ENCODE peak calls at places on chromosomes 2 and 18, in five cellular contexts. A is fibroblast of lung, H is hepatocyte, L is astrocyte of the spinal cord, S is upper lobe of right lung. M is an unnamed sample.

GRCh38 chr2:169828141-169828811 is 1.0 kb downstream of the UBR3 start:
- DNase-seq in A (peak), H (peak), L (peak), S (no peak), M (peak)

GRCh38 chr2:135667045-135667444 is 74.6 kb upstream of the UBXN4 start:
- DNase-seq in A (peak), H (no peak), L (peak), S (no peak), M (no peak)

GRCh38 chr18:79490593-79491551 is 95.1 kb downstream of the NFATC1 start:
- DNase-seq in A (no peak), H (no peak), L (no peak), S (peak), M (no peak)

GRCh38 chr2:46387886-46388515 is 90.8 kb downstream of the EPAS1 start:
- DNase-seq in A (no peak), H (no peak), L (no peak), S (no peak), M (no peak)

GRCh38 chr2:164984428-164984827 is 29.1 kb upstream of the SLC38A11 start:
- DNase-seq in A (no peak), H (no peak), L (no peak), S (no peak), M (peak)

GRCh38 chr18:64202836-64203235 is 53.9 kb upstream of the LINC00305 start:
- DNase-seq in A (no peak), H (peak), L (no peak), S (no peak), M (no peak)

GRCh38 chr18:34659579-34660517 is 50.2 kb upstream of the DTNA start:
- DNase-seq in A (peak), H (peak), L (peak), S (peak), M (peak)

GRCh38 chr2:234555616-234556249 is 58.9 kb upstream of the ARL4C start:
- DNase-seq in A (peak), H (no peak), L (peak), S (no peak), M (peak)

GRCh38 chr2:68185541-68186164 is 28.0 kb downstream of the PNO1 start:
- DNase-seq in A (peak), H (peak), L (peak), S (peak), M (peak)

GRCh38 chr2:204933735-204934361 is 388.6 kb downstream of the PARD3B start:
- DNase-seq in A (no peak), H (no peak), L (no peak), S (no peak), M (no peak)

GRCh38 chr2:226130192-226130591 is 669.4 kb downstream of the IRS1 start:
- DNase-seq in A (peak), H (peak), L (peak), S (no peak), M (no peak)

GRCh38 chr2:191877875-191878274 is 31.0 kb upstream of the CAVIN2 start:
- DNase-seq in A (no peak), H (no peak), L (no peak), S (no peak), M (no peak)

GRCh38 chr18:10286580-10287150 is 167.8 kb upstream of the APCDD1 start:
- DNase-seq in A (no peak), H (no peak), L (no peak), S (no peak), M (no peak)

GRCh38 chr18:22913861-22914260 is 19.3 kb upstream of the RBBP8 start:
- DNase-seq in A (no peak), H (peak), L (no peak), S (peak), M (no peak)

GRCh38 chr2:64846175-64846574 is 143.0 kb upstream of the SLC1A4 start:
- DNase-seq in A (peak), H (no peak), L (no peak), S (no peak), M (peak)

GRCh38 chr2:211816739-211817138 is 721.9 kb downstream of the ERBB4 start:
- DNase-seq in A (no peak), H (no peak), L (no peak), S (no peak), M (no peak)

GRCh38 chr2:233429175-233429897 is 75.0 kb downstream of the DGKD start:
- DNase-seq in A (no peak), H (no peak), L (no peak), S (peak), M (no peak)

GRCh38 chr2:120132190-120132589 is 91.0 kb downstream of the TMEM185B start:
- DNase-seq in A (peak), H (no peak), L (peak), S (no peak), M (peak)

GRCh38 chr2:232147440-232148077 is 186.0 kb downstream of the DIS3L2 start:
- DNase-seq in A (no peak), H (no peak), L (no peak), S (no peak), M (no peak)

GRCh38 chr2:149645391-149645790 is 57.8 kb upstream of the MMADHC start:
- DNase-seq in A (peak), H (no peak), L (peak), S (no peak), M (peak)

GRCh38 chr2:173962583-173963110 is 2.5 kb downstream of the SP3 start:
- DNase-seq in A (no peak), H (no peak), L (no peak), S (no peak), M (no peak)

GRCh38 chr2:240511351-240512108 is 46.3 kb downstream of the ANKMY1 start:
- DNase-seq in A (no peak), H (no peak), L (no peak), S (no peak), M (no peak)

GRCh38 chr2:149827585-149828156 is 240.1 kb upstream of the MMADHC start:
- DNase-seq in A (peak), H (no peak), L (peak), S (no peak), M (no peak)

GRCh38 chr2:100018794-100019193 is 123.6 kb downstream of the AFF3 start:
- DNase-seq in A (peak), H (peak), L (peak), S (no peak), M (peak)

GRCh38 chr2:46302005-46302696 is 4.9 kb downstream of the EPAS1 start:
- DNase-seq in A (no peak), H (no peak), L (no peak), S (no peak), M (no peak)

GRCh38 chr2:15243762-15244161 is 317.4 kb downstream of the NBAS start:
- DNase-seq in A (peak), H (peak), L (peak), S (no peak), M (peak)

GRCh38 chr18:6132751-6133368 is 237.5 kb upstream of the TMEM200C start:
- DNase-seq in A (no peak), H (no peak), L (no peak), S (no peak), M (no peak)

GRCh38 chr18:48629730-48630324 is 91.0 kb downstream of the CTIF start:
- DNase-seq in A (peak), H (peak), L (peak), S (peak), M (peak)

GRCh38 chr2:216690451-216691209 is 4.7 kb downstream of the IGFBP5 start:
- DNase-seq in A (peak), H (peak), L (no peak), S (no peak), M (peak)

GRCh38 chr2:238005528-238005927 is 38.7 kb downstream of the UBE2F start:
- DNase-seq in A (no peak), H (no peak), L (no peak), S (no peak), M (no peak)

GRCh38 chr2:30683240-30683956 is 123.8 kb downstream of the CAPN13 start:
- DNase-seq in A (no peak), H (no peak), L (no peak), S (no peak), M (no peak)

GRCh38 chr2:185625604-185626003 is 113.0 kb upstream of the FSIP2 start:
- DNase-seq in A (no peak), H (no peak), L (no peak), S (no peak), M (no peak)

GRCh38 chr2:185633621-185634020 is 105.0 kb upstream of the FSIP2 start:
- DNase-seq in A (no peak), H (no peak), L (no peak), S (no peak), M (no peak)

GRCh38 chr2:185628985-185629384 is 109.6 kb upstream of the FSIP2 start:
- DNase-seq in A (no peak), H (no peak), L (no peak), S (no peak), M (peak)
- TF ChIP-seq CTCF in A (no peak), H (peak), L (no peak), S (no peak), M (no peak)

GRCh38 chr18:58865714-58866113 is 1.0 kb downstream of the ZNF532 start:
- DNase-seq in A (peak), H (no peak), L (no peak), S (no peak), M (no peak)
- H3K4me3 ChIP-seq in A (no peak), H (no peak), L (peak), S (no peak), M (no peak)

GRCh38 chr2:3823748-3824147 is 120.4 kb downstream of the DCDC2C start:
- DNase-seq in A (no peak), H (no peak), L (no peak), S (no peak), M (peak)

GRCh38 chr2:3827673-3828575 is 124.5 kb downstream of the DCDC2C start:
- DNase-seq in A (no peak), H (peak), L (peak), S (no peak), M (peak)
- TF ChIP-seq CTCF in A (peak), H (peak), L (peak), S (peak), M (peak)

GRCh38 chr2:16649353-16650286 is 16.0 kb downstream of the CYRIA start:
- DNase-seq in A (no peak), H (no peak), L (no peak), S (no peak), M (no peak)

GRCh38 chr2:16652296-16653082 is 13.1 kb downstream of the CYRIA start:
- DNase-seq in A (peak), H (peak), L (peak), S (no peak), M (peak)

GRCh38 chr2:16653083-16653375 is 12.6 kb downstream of the CYRIA start:
- DNase-seq in A (no peak), H (no peak), L (no peak), S (no peak), M (no peak)

GRCh38 chr2:16647992-16648617 is 17.5 kb downstream of the CYRIA start:
- DNase-seq in A (no peak), H (no peak), L (no peak), S (no peak), M (no peak)

DNA sequence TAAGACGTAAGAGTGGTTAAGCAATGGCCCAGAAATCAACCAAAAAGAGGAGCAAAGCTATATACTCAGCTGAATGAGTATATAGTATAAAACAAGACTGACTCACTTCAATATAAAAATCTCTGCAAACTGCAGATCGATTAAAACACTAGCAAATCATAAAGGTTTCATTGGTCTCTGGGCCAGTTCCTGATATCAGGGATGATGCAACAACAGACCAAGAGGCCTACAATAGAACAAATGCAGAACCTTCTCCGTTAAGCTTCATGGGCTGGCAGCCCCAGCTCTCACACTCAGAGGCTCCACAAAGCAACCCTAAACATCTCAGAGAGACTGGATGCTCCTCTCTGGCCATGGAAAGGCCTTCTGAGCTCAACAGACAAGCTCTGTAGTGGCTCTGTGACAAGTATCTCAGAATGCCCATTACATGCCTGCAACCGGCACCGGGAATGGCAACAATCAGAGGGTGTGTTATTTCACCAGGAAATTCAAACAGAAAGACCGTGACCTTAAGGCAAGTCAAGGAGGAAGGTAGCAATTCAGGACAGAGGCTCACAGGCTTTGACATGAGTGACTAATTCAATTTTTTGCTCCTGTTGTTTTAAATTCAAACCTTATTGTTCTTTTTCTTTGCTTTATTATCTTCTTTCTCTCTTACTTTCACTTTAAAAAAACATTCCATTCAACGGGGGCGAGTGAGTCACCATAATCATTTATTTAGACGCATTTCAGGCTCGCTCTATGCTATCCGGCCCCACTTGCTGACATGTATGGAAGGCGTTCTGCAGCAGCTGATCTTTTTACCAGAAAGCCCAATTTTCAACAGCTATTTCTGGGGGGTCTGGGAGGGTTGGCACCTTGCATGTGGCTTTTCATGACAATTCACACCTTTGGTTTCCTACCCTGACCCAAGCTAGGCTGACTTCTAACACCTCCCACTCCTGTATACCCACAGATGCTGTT is 15.1 kb downstream of the CYRIA start:
- DNase-seq in A (peak), H (no peak), L (peak), S (no peak), M (peak)
- H3K4me3 ChIP-seq in A (peak), H (no peak), L (peak), S (peak), M (peak)

GRCh38 chr2:24179683-24180082 is 4.8 kb downstream of the FAM228A start:
- DNase-seq in A (no peak), H (no peak), L (no peak), S (no peak), M (no peak)
- TF ChIP-seq CTCF in A (no peak), H (no peak), L (no peak), S (no peak), M (no peak)

DNA sequence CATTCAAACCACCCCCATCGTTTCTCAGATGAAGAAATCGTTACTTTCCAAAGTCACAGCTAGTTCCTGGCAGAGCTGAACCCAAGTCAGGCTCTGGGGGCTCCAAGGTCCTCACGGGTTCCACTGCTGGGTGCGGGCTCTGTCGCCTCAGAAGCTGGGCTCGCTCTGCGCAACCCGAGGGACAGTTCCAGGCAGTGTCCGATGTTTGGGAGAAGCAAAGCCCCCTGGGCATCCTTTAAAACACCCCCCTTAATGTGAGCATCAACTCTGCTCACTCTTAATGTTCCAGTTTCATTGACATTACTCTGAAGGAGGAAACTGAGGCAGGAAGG is 796 bp downstream of the AOX1 start:
- DNase-seq in A (no peak), H (no peak), L (no peak), S (no peak), M (no peak)
- H3K4me3 ChIP-seq in A (no peak), H (no peak), L (peak), S (peak), M (peak)

GRCh38 chr2:107285621-107286303 is 399.8 kb upstream of the ST6GAL2 start:
- DNase-seq in A (no peak), H (no peak), L (no peak), S (no peak), M (no peak)

GRCh38 chr2:107278672-107279071 is 392.7 kb upstream of the ST6GAL2 start:
- DNase-seq in A (no peak), H (no peak), L (no peak), S (no peak), M (no peak)

GRCh38 chr2:107276034-107276433 is 390.1 kb upstream of the ST6GAL2 start:
- DNase-seq in A (no peak), H (no peak), L (no peak), S (no peak), M (no peak)

GRCh38 chr2:107282135-107282534 is 396.2 kb upstream of the ST6GAL2 start:
- DNase-seq in A (no peak), H (no peak), L (no peak), S (no peak), M (no peak)

DNA sequence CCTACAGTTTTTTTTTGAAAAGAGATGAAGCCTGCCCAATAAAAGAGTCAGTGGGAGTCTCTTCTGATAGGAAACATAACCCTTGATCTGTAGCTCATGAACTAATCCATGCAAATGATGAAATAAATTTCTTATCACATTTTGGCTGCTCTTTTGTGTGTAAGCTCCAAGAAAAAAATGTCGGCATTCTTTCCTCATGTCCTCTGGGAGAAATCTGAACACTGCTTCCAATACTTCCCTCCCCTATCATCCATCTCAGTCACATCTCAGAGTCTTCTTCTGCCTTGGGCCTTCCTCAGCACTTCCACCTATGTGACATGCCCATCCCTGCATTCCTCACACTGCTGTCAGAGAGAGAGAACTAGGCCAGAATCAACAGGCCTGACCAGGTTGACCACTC is 395.7 kb upstream of the ST6GAL2 start:
- DNase-seq in A (no peak), H (no peak), L (no peak), S (no peak), M (no peak)
- TF ChIP-seq CTCF in A (no peak), H (no peak), L (no peak), S (no peak), M (no peak)

DNA sequence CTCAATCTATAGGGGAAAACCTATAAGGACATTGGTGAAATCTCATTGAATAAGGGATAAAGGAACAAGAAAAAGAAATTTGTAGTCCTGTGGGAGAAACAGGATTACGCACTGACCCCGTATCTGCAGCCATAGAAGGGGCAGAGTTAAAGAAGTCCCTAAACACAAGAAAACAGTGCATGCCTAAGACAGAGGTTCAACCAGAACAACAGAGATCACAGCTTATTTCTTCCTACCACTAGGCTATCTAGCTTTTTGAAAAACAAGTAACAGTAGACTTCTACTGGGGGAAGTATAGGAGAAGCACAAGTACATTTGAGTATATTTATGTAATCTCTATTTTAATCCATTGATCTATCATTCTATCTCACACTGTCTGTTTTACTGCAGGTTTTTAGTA is 485.2 kb upstream of the REG3G start:
- DNase-seq in A (no peak), H (no peak), L (no peak), S (no peak), M (no peak)
- H3K4me3 ChIP-seq in A (no peak), H (no peak), L (no peak), S (no peak), M (no peak)

GRCh38 chr2:219547621-219548020 is 3.8 kb downstream of the TMEM198 start:
- DNase-seq in A (no peak), H (no peak), L (no peak), S (no peak), M (no peak)

GRCh38 chr2:219543596-219544358 is at the start of the genes CHPF and TMEM198:
- DNase-seq in A (peak), H (peak), L (peak), S (peak), M (peak)

GRCh38 chr2:219544567-219544966 is 739 bp downstream of the TMEM198 start:
- DNase-seq in A (no peak), H (no peak), L (no peak), S (no peak), M (no peak)

GRCh38 chr2:219542931-219543595 is 546 bp downstream of the CHPF start:
- DNase-seq in A (peak), H (peak), L (peak), S (peak), M (peak)

DNA sequence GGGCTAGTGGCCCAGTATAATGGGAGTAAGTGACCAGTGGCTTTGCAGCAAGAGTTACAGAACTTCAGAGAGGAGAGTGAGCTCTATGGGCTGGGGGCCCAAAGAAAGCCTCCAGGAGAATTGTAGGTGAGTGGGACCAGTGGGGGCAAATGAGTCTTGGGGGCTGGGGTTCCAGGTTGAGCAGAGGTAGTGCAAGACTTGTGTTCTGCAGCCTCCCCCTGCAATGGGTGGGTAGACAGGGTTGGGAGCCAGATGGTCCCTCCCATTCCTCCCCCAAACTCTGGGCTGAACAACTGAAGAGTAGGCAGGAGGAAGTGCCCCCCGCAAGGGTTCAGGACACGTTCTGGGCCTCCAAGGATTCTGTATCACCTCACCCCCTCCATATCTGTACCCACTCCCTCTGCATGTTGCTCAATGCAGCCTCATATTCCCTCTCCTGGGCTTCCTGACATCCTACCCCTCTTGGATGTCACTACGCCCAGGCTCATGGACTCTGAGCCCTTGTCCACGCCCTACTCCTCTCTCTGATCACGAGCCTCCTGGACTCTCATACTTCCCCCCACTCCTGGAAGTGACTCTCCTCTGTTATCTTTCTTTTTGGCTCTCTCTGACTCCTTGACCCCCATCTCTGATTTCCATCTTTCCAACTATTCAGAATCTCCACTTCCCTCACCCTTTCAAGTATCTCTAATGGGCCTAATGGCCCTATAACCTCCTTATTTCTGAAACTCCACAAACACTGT is 2.0 kb downstream of the TMEM198 start:
- DNase-seq in A (no peak), H (peak), L (no peak), S (no peak), M (no peak)
- TF ChIP-seq CTCF in A (no peak), H (no peak), L (no peak), S (no peak), M (no peak)